ENCODE peak calls at places on chromosomes 3 and 15, in nine cellular contexts. One of them, this sample, is unnamed.

GRCh38 chr3:177525414-177525813 is 328.1 kb upstream of the TBL1XR1 start:
- DNase-seq in kidney tubule cell: no peak
- DNase-seq in amygdala: no peak
- DNase-seq in heart right ventricle: no peak
- DNase-seq in AG20443: no peak
- DNase-seq in CD8-positive, alpha-beta memory T cell: no peak
- DNase-seq in globus pallidus: no peak
- DNase-seq in NCI-H1092 treated with DMSO at 0.1 percent for 48 hours: no peak
- DNase-seq in fibroblast of the aortic adventitia: no peak
- DNase-seq in this sample: no peak

GRCh38 chr3:43389388-43390254 is 103.3 kb downstream of the SNRK start:
- DNase-seq in kidney tubule cell: peak
- DNase-seq in amygdala: no peak
- DNase-seq in heart right ventricle: no peak
- DNase-seq in AG20443: no peak
- DNase-seq in CD8-positive, alpha-beta memory T cell: peak
- DNase-seq in globus pallidus: peak
- DNase-seq in NCI-H1092 treated with DMSO at 0.1 percent for 48 hours: no peak
- DNase-seq in fibroblast of the aortic adventitia: peak
- DNase-seq in this sample: no peak

GRCh38 chr3:126441256-126441880 is 34.3 kb downstream of the ZXDC start:
- DNase-seq in kidney tubule cell: no peak
- DNase-seq in amygdala: no peak
- DNase-seq in heart right ventricle: no peak
- DNase-seq in AG20443: no peak
- DNase-seq in CD8-positive, alpha-beta memory T cell: no peak
- DNase-seq in globus pallidus: no peak
- DNase-seq in NCI-H1092 treated with DMSO at 0.1 percent for 48 hours: no peak
- DNase-seq in fibroblast of the aortic adventitia: no peak
- DNase-seq in this sample: no peak

GRCh38 chr3:146187334-146187950 is 26.5 kb upstream of the PLOD2 start:
- DNase-seq in kidney tubule cell: peak
- DNase-seq in amygdala: no peak
- DNase-seq in heart right ventricle: no peak
- DNase-seq in AG20443: peak
- DNase-seq in CD8-positive, alpha-beta memory T cell: no peak
- DNase-seq in globus pallidus: peak
- DNase-seq in NCI-H1092 treated with DMSO at 0.1 percent for 48 hours: peak
- DNase-seq in fibroblast of the aortic adventitia: peak
- DNase-seq in this sample: no peak

GRCh38 chr15:41154412-41154811 is 38.3 kb upstream of the INO80 start:
- DNase-seq in kidney tubule cell: no peak
- DNase-seq in amygdala: no peak
- DNase-seq in heart right ventricle: no peak
- DNase-seq in AG20443: no peak
- DNase-seq in CD8-positive, alpha-beta memory T cell: no peak
- DNase-seq in globus pallidus: no peak
- DNase-seq in NCI-H1092 treated with DMSO at 0.1 percent for 48 hours: no peak
- DNase-seq in fibroblast of the aortic adventitia: no peak
- DNase-seq in this sample: no peak

GRCh38 chr3:185827595-185828344 is 2.9 kb upstream of the IGF2BP2 start:
- DNase-seq in kidney tubule cell: no peak
- DNase-seq in amygdala: no peak
- DNase-seq in heart right ventricle: no peak
- DNase-seq in AG20443: no peak
- DNase-seq in CD8-positive, alpha-beta memory T cell: no peak
- DNase-seq in globus pallidus: no peak
- DNase-seq in NCI-H1092 treated with DMSO at 0.1 percent for 48 hours: no peak
- DNase-seq in fibroblast of the aortic adventitia: no peak
- DNase-seq in this sample: no peak

GRCh38 chr15:69090197-69090948 is 70.1 kb upstream of the GLCE start:
- DNase-seq in kidney tubule cell: no peak
- DNase-seq in amygdala: no peak
- DNase-seq in heart right ventricle: no peak
- DNase-seq in AG20443: peak
- DNase-seq in CD8-positive, alpha-beta memory T cell: no peak
- DNase-seq in globus pallidus: no peak
- DNase-seq in NCI-H1092 treated with DMSO at 0.1 percent for 48 hours: no peak
- DNase-seq in fibroblast of the aortic adventitia: peak
- DNase-seq in this sample: no peak

GRCh38 chr3:143897558-143898305 is 49.5 kb upstream of the SLC9A9 start:
- DNase-seq in kidney tubule cell: no peak
- DNase-seq in amygdala: no peak
- DNase-seq in heart right ventricle: no peak
- DNase-seq in AG20443: peak
- DNase-seq in CD8-positive, alpha-beta memory T cell: no peak
- DNase-seq in globus pallidus: peak
- DNase-seq in NCI-H1092 treated with DMSO at 0.1 percent for 48 hours: no peak
- DNase-seq in fibroblast of the aortic adventitia: peak
- DNase-seq in this sample: no peak

GRCh38 chr3:134904333-134904771 is 109.3 kb downstream of the EPHB1 start:
- DNase-seq in kidney tubule cell: peak
- DNase-seq in amygdala: no peak
- DNase-seq in heart right ventricle: no peak
- DNase-seq in AG20443: no peak
- DNase-seq in CD8-positive, alpha-beta memory T cell: no peak
- DNase-seq in globus pallidus: peak
- DNase-seq in NCI-H1092 treated with DMSO at 0.1 percent for 48 hours: no peak
- DNase-seq in fibroblast of the aortic adventitia: no peak
- DNase-seq in this sample: no peak

GRCh38 chr3:185656321-185656840 is 70.3 kb downstream of the SENP2 start:
- DNase-seq in kidney tubule cell: peak
- DNase-seq in amygdala: no peak
- DNase-seq in heart right ventricle: no peak
- DNase-seq in AG20443: peak
- DNase-seq in CD8-positive, alpha-beta memory T cell: no peak
- DNase-seq in globus pallidus: peak
- DNase-seq in NCI-H1092 treated with DMSO at 0.1 percent for 48 hours: no peak
- DNase-seq in fibroblast of the aortic adventitia: peak
- DNase-seq in this sample: no peak

GRCh38 chr3:123652346-123652984 is 67.6 kb upstream of the HACD2 start:
- DNase-seq in kidney tubule cell: peak
- DNase-seq in amygdala: peak
- DNase-seq in heart right ventricle: peak
- DNase-seq in AG20443: peak
- DNase-seq in CD8-positive, alpha-beta memory T cell: no peak
- DNase-seq in globus pallidus: peak
- DNase-seq in NCI-H1092 treated with DMSO at 0.1 percent for 48 hours: peak
- DNase-seq in fibroblast of the aortic adventitia: peak
- DNase-seq in this sample: peak

GRCh38 chr3:183518446-183519185 is 36.9 kb downstream of the KLHL6 start:
- DNase-seq in kidney tubule cell: no peak
- DNase-seq in amygdala: no peak
- DNase-seq in heart right ventricle: no peak
- DNase-seq in AG20443: no peak
- DNase-seq in CD8-positive, alpha-beta memory T cell: no peak
- DNase-seq in globus pallidus: peak
- DNase-seq in NCI-H1092 treated with DMSO at 0.1 percent for 48 hours: no peak
- DNase-seq in fibroblast of the aortic adventitia: no peak
- DNase-seq in this sample: no peak

GRCh38 chr15:25793354-25794050 is 69.6 kb downstream of the ATP10A start:
- DNase-seq in kidney tubule cell: no peak
- DNase-seq in amygdala: no peak
- DNase-seq in heart right ventricle: no peak
- DNase-seq in AG20443: no peak
- DNase-seq in CD8-positive, alpha-beta memory T cell: no peak
- DNase-seq in globus pallidus: no peak
- DNase-seq in NCI-H1092 treated with DMSO at 0.1 percent for 48 hours: no peak
- DNase-seq in fibroblast of the aortic adventitia: no peak
- DNase-seq in this sample: no peak

This sample was measured in SHP77.